ENCODE peak calls at places on chromosomes 3 and 15, in nine cellular contexts. A, Z, T, K, Y, X, N, E and F are unnamed samples.

GRCh38 chr15:40238927-40239591 is at the start of gene PAK6:
- DNase-seq in A (no peak), Z (peak; percentile 83), T (peak; percentile 92), K (peak; percentile 84), Y (peak; percentile 68), X (peak; percentile 32), N (peak; percentile 71), E (no peak), F (peak; percentile 45)

GRCh38 chr15:34886134-34886533 is 83.4 kb downstream of the AQR start:
- DNase-seq in A (no peak), Z (no peak), T (no peak), K (no peak), Y (peak; percentile 50), X (peak; percentile 41), N (no peak), E (no peak), F (no peak)

GRCh38 chr3:180909369-180910127 is 2.9 kb upstream of the FXR1 start:
- DNase-seq in A (no peak), Z (no peak), T (no peak), K (no peak), Y (no peak), X (no peak), N (no peak), E (no peak), F (no peak)

GRCh38 chr3:102053375-102053989 is 204.2 kb downstream of the NFKBIZ start:
- DNase-seq in A (no peak), Z (no peak), T (peak; percentile 16), K (no peak), Y (peak; percentile 34), X (peak; percentile 82), N (no peak), E (no peak), F (peak; percentile 71)

GRCh38 chr3:14791343-14791945 is 27.3 kb upstream of the FGD5 start:
- DNase-seq in A (peak; percentile 4), Z (peak; percentile 68), T (peak; percentile 80), K (peak; percentile 70), Y (peak; percentile 14), X (peak; percentile 36), N (peak; percentile 8), E (peak; percentile 64), F (peak; percentile 38)

GRCh38 chr3:180417241-180417640 is 184.7 kb upstream of the TTC14 start:
- DNase-seq in A (no peak), Z (no peak), T (no peak), K (no peak), Y (peak; percentile 7), X (no peak), N (no peak), E (no peak), F (peak; percentile 23)

GRCh38 chr3:10140996-10141546 is 507 bp upstream of the VHL start:
- DNase-seq in A (no peak), Z (no peak), T (no peak), K (no peak), Y (no peak), X (no peak), N (no peak), E (no peak), F (no peak)

GRCh38 chr15:63318344-63318743 is 40.9 kb downstream of the APH1B start:
- DNase-seq in A (no peak), Z (no peak), T (no peak), K (no peak), Y (no peak), X (no peak), N (no peak), E (no peak), F (no peak)

GRCh38 chr15:72382146-72382545 is 6.3 kb upstream of the HEXA start:
- DNase-seq in A (no peak), Z (no peak), T (peak; percentile 11), K (no peak), Y (no peak), X (no peak), N (no peak), E (no peak), F (no peak)

GRCh38 chr3:44584646-44585501 is at the start of gene ZNF660:
- DNase-seq in A (no peak), Z (peak; percentile 60), T (peak; percentile 97), K (peak; percentile 27), Y (peak; percentile 53), X (peak; percentile 35), N (peak; percentile 39), E (peak; percentile 49), F (peak; percentile 62)

GRCh38 chr3:152235709-152236298 is 32.9 kb upstream of the MBNL1 start:
- DNase-seq in A (no peak), Z (no peak), T (peak; percentile 55), K (no peak), Y (peak; percentile 39), X (peak; percentile 63), N (no peak), E (no peak), F (peak; percentile 74)

GRCh38 chr3:82114589-82114988 is 353.1 kb upstream of the GBE1 start:
- DNase-seq in A (no peak), Z (no peak), T (no peak), K (no peak), Y (no peak), X (no peak), N (no peak), E (no peak), F (no peak)

GRCh38 chr3:41682996-41683395 is 278.9 kb downstream of the ULK4 start:
- DNase-seq in A (no peak), Z (no peak), T (no peak), K (no peak), Y (peak; percentile 72), X (peak; percentile 51), N (no peak), E (no peak), F (peak; percentile 48)

GRCh38 chr3:141553055-141553454 is 66.2 kb downstream of the RASA2 start:
- DNase-seq in A (no peak), Z (no peak), T (no peak), K (no peak), Y (no peak), X (no peak), N (no peak), E (no peak), F (no peak)

GRCh38 chr15:60652870-60653269 is 173.9 kb upstream of the ICE2 start:
- DNase-seq in A (no peak), Z (no peak), T (no peak), K (no peak), Y (no peak), X (no peak), N (no peak), E (no peak), F (no peak)
- H3K4me3 ChIP-seq in A (no peak overlapping the region), Z (no peak overlapping the region), T (no peak overlapping the region), K (no peak overlapping the region), Y (no peak overlapping the region), X (no peak overlapping the region), N (no peak overlapping the region), E (no peak overlapping the region), F (no peak overlapping the region)

GRCh38 chr3:196969660-196970546 is 1.3 kb upstream of the PIGZ start:
- DNase-seq in A (peak; percentile 29), Z (peak; percentile 68), T (peak; percentile 55), K (peak; percentile 69), Y (peak; percentile 87), X (peak; percentile 30), N (peak; percentile 44), E (peak; percentile 60), F (peak; percentile 32)
- H3K4me3 ChIP-seq in A (peak overlapping the region; percentile 65), Z (peak overlapping the region; percentile 56), T (no peak overlapping the region), K (peak overlapping the region; percentile 97), Y (peak overlapping the region; percentile 87), X (peak overlapping the region; percentile 71), N (peak overlapping the region; percentile 91), E (peak overlapping the region; percentile 94), F (peak overlapping the region; percentile 53)

DNA sequence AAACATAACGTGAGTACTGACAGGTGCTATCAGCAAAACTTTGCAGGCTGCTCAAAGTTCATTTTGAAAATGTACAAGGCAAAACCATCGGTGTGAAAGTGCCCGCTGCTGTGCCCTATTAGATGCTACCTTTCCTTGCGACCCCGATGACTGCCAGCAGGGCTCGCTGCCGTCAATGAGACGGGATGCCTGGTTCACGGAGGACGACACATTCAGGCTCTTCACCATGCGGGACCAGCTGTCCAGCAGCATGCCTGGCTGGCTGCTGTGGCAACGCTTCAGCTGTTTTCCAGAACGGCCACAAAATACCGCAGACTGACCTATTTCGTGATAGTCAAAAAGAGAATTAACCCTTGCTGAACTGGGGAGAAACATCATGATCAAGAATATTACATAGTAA is 92.7 kb upstream of the OCA2 start:
- DNase-seq in A (no peak), Z (peak; percentile 53), T (peak; percentile 41), K (peak; percentile 27), Y (no peak), X (peak; percentile 25), N (peak; percentile 16), E (peak; percentile 58), F (peak; percentile 44)
- H3K4me3 ChIP-seq in A (no peak overlapping the region), Z (no peak overlapping the region), T (no peak overlapping the region), K (no peak overlapping the region), Y (no peak overlapping the region), X (no peak overlapping the region), N (no peak overlapping the region), E (no peak overlapping the region), F (no peak overlapping the region)

GRCh38 chr3:169391672-169392071 is 271.8 kb downstream of the MECOM start:
- DNase-seq in A (no peak), Z (no peak), T (no peak), K (no peak), Y (no peak), X (no peak), N (no peak), E (no peak), F (no peak)

GRCh38 chr3:169389925-169390253 is 273.6 kb downstream of the MECOM start:
- DNase-seq in A (no peak), Z (peak; percentile 52), T (no peak), K (no peak), Y (no peak), X (no peak), N (peak; percentile 22), E (no peak), F (no peak)

GRCh38 chr3:169390741-169391300 is 272.7 kb downstream of the MECOM start:
- DNase-seq in A (no peak), Z (no peak), T (no peak), K (no peak), Y (peak; percentile 22), X (peak; percentile 64), N (no peak), E (no peak), F (no peak)

GRCh38 chr3:169389211-169389924 is 274.1 kb downstream of the MECOM start:
- DNase-seq in A (no peak), Z (peak; percentile 33), T (peak; percentile 10), K (no peak), Y (no peak), X (peak; percentile 45), N (peak; percentile 14), E (no peak), F (no peak)

GRCh38 chr3:169390310-169390731 is 273.2 kb downstream of the MECOM start:
- DNase-seq in A (no peak), Z (peak; percentile 39), T (peak; percentile 26), K (no peak), Y (no peak), X (peak; percentile 49), N (no peak), E (no peak), F (no peak)
- H3K4me3 ChIP-seq in A (no peak overlapping the region), Z (no peak overlapping the region), T (no peak overlapping the region), K (no peak overlapping the region), Y (no peak overlapping the region), X (no peak overlapping the region), N (no peak overlapping the region), E (no peak overlapping the region), F (no peak overlapping the region)